ENCODE peak calls at places on chromosome 6, in nine cellular contexts. One of them, this sample, is unnamed.

GRCh38 chr6:166582258-166582657 is 4.2 kb downstream of the RAMACL start:
- DNase-seq in small intestine: no peak
- DNase-seq in brain microvascular endothelial cell: no peak
- DNase-seq in spleen: no peak
- DNase-seq in breast epithelium: no peak
- DNase-seq in endodermal cell: no peak
- DNase-seq in CD4-positive, alpha-beta T cell: no peak
- DNase-seq in right cardiac atrium: no peak
- DNase-seq in A549: no peak
- DNase-seq in this sample: no peak

GRCh38 chr6:167786859-167787675 is 39.6 kb upstream of the AFDN start:
- DNase-seq in A549: no peak
- DNase-seq in CD4-positive, alpha-beta T cell: no peak
- DNase-seq in breast epithelium: no peak
- DNase-seq in spleen: peak; percentile 42
- DNase-seq in brain microvascular endothelial cell: no peak
- DNase-seq in small intestine: peak; percentile 70
- DNase-seq in right cardiac atrium: no peak
- DNase-seq in endodermal cell: no peak
- DNase-seq in this sample: no peak

GRCh38 chr6:139124887-139125672 is 9.8 kb upstream of the HECA start:
- DNase-seq in brain microvascular endothelial cell: peak; percentile 62
- DNase-seq in right cardiac atrium: peak; percentile 84
- DNase-seq in small intestine: peak; percentile 93
- DNase-seq in endodermal cell: peak; percentile 71
- DNase-seq in CD4-positive, alpha-beta T cell: peak; percentile 71
- DNase-seq in breast epithelium: no peak
- DNase-seq in A549: peak; percentile 9
- DNase-seq in spleen: peak; percentile 90
- DNase-seq in this sample: no peak

GRCh38 chr6:106186714-106187113 is 100.6 kb downstream of the PRDM1 start:
- DNase-seq in A549: no peak
- DNase-seq in brain microvascular endothelial cell: no peak
- DNase-seq in small intestine: no peak
- DNase-seq in right cardiac atrium: no peak
- DNase-seq in spleen: no peak
- DNase-seq in CD4-positive, alpha-beta T cell: no peak
- DNase-seq in breast epithelium: no peak
- DNase-seq in endodermal cell: no peak
- DNase-seq in this sample: no peak

GRCh38 chr6:44388135-44388487 is 605 bp downstream of the CDC5L start:
- DNase-seq in right cardiac atrium: no peak
- DNase-seq in endodermal cell: no peak
- DNase-seq in brain microvascular endothelial cell: no peak
- DNase-seq in A549: no peak
- DNase-seq in spleen: no peak
- DNase-seq in CD4-positive, alpha-beta T cell: no peak
- DNase-seq in small intestine: peak; percentile 20
- DNase-seq in breast epithelium: no peak
- DNase-seq in this sample: no peak

GRCh38 chr6:72216222-72217106 is 330.1 kb downstream of the RIMS1 start:
- DNase-seq in brain microvascular endothelial cell: no peak
- DNase-seq in CD4-positive, alpha-beta T cell: no peak
- DNase-seq in small intestine: no peak
- DNase-seq in A549: no peak
- DNase-seq in spleen: no peak
- DNase-seq in right cardiac atrium: no peak
- DNase-seq in endodermal cell: no peak
- DNase-seq in breast epithelium: peak; percentile 57
- DNase-seq in this sample: no peak

GRCh38 chr6:35955970-35956369 is 35.1 kb upstream of the SRPK1 start:
- DNase-seq in CD4-positive, alpha-beta T cell: no peak
- DNase-seq in A549: no peak
- DNase-seq in spleen: no peak
- DNase-seq in breast epithelium: no peak
- DNase-seq in small intestine: peak; percentile 10
- DNase-seq in brain microvascular endothelial cell: no peak
- DNase-seq in right cardiac atrium: no peak
- DNase-seq in endodermal cell: no peak
- DNase-seq in this sample: no peak

GRCh38 chr6:71394001-71394432 is 105.4 kb downstream of the OGFRL1 start:
- DNase-seq in CD4-positive, alpha-beta T cell: no peak
- DNase-seq in brain microvascular endothelial cell: no peak
- DNase-seq in spleen: no peak
- DNase-seq in right cardiac atrium: no peak
- DNase-seq in breast epithelium: no peak
- DNase-seq in A549: no peak
- DNase-seq in small intestine: no peak
- DNase-seq in endodermal cell: no peak
- DNase-seq in this sample: no peak

DNA sequence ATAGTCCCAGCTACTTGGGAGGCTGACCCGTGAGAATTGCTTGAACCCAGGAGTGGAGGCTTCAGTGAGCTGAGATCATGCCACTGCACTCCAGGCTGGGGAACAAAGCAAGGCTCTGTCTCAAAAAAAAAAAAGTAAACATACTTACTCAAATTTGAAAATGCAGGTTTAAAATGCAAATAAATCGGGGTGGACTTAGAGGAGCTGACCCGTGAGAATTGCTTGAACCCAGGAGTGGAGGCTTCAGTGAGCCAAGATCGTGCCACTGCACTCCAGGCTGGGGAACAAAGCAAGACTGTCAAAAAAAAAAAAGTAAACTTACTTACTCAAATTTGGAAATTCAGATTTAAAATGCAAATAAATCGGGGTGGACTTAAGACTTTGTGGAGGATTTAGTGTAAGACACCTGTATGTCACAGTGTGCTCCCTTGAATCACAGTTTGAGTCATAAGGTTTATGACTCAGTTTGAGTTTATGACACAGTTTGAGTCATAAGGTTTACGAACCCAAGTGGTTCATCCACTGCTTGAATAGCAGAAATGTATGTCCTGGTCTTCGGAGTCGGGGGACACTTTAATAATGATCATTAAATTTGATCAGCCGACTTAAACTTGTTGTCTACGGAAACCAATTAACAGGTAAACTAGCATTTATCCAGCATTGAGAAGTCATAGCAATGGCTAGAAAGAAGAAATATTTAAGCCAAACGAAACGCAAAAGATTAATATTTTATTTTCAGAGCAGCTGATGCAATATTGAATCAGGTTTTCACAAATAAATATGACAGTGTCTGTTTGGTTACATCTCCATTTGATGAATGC is 6.8 kb upstream of the MRPS10 start:
- DNase-seq in spleen: no peak
- DNase-seq in brain microvascular endothelial cell: peak; percentile 78
- DNase-seq in CD4-positive, alpha-beta T cell: no peak
- DNase-seq in breast epithelium: no peak
- DNase-seq in right cardiac atrium: no peak
- DNase-seq in endodermal cell: no peak
- DNase-seq in small intestine: peak; percentile 93
- DNase-seq in A549: peak; percentile 56
- DNase-seq in this sample: no peak
- H3K27ac ChIP-seq in spleen: no peak overlapping the region
- H3K27ac ChIP-seq in brain microvascular endothelial cell: peak overlapping the region; percentile 92
- H3K27ac ChIP-seq in CD4-positive, alpha-beta T cell: no peak overlapping the region
- H3K27ac ChIP-seq in breast epithelium: no peak overlapping the region
- H3K27ac ChIP-seq in right cardiac atrium: no peak overlapping the region
- H3K27ac ChIP-seq in endodermal cell: no peak overlapping the region
- H3K27ac ChIP-seq in small intestine: no peak overlapping the region
- H3K27ac ChIP-seq in A549: peak overlapping the region; percentile 85
- H3K27ac ChIP-seq in this sample: no peak overlapping the region

GRCh38 chr6:37916675-37917074 is 97.1 kb downstream of the ZFAND3 start:
- DNase-seq in right cardiac atrium: no peak
- DNase-seq in A549: no peak
- DNase-seq in CD4-positive, alpha-beta T cell: no peak
- DNase-seq in brain microvascular endothelial cell: no peak
- DNase-seq in breast epithelium: no peak
- DNase-seq in spleen: no peak
- DNase-seq in small intestine: no peak
- DNase-seq in endodermal cell: no peak
- DNase-seq in this sample: no peak

GRCh38 chr6:37915463-37915862 is 95.9 kb downstream of the ZFAND3 start:
- DNase-seq in brain microvascular endothelial cell: no peak
- DNase-seq in right cardiac atrium: no peak
- DNase-seq in endodermal cell: no peak
- DNase-seq in small intestine: no peak
- DNase-seq in CD4-positive, alpha-beta T cell: no peak
- DNase-seq in breast epithelium: no peak
- DNase-seq in spleen: no peak
- DNase-seq in A549: no peak
- DNase-seq in this sample: no peak

GRCh38 chr6:37916149-37916548 is 96.6 kb downstream of the ZFAND3 start:
- DNase-seq in small intestine: no peak
- DNase-seq in endodermal cell: no peak
- DNase-seq in A549: no peak
- DNase-seq in brain microvascular endothelial cell: no peak
- DNase-seq in right cardiac atrium: no peak
- DNase-seq in CD4-positive, alpha-beta T cell: no peak
- DNase-seq in breast epithelium: no peak
- DNase-seq in spleen: no peak
- DNase-seq in this sample: no peak

GRCh38 chr6:37919417-37920157 is 100.1 kb downstream of the ZFAND3 start:
- DNase-seq in right cardiac atrium: no peak
- DNase-seq in endodermal cell: no peak
- DNase-seq in spleen: no peak
- DNase-seq in brain microvascular endothelial cell: peak; percentile 13
- DNase-seq in breast epithelium: no peak
- DNase-seq in small intestine: no peak
- DNase-seq in A549: no peak
- DNase-seq in CD4-positive, alpha-beta T cell: no peak
- DNase-seq in this sample: no peak

DNA sequence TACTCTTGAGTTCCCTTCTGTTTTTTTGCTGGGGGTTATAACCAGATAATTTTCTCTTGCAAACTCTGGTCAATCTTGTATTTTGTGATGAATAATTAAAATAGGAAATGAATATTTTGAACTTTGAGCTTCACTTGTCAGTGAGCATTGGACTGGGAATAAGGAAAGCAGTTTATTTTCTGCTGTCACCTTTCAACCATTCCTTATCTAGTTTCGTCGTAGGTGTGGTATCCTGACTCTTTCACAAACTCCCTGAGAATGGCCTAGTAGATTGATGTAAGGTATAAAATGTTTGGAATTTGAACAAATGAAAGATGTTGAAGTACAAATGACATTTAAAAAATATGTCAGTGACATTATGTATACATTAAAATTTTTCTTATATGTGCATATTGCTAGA is 98.0 kb downstream of the ZFAND3 start:
- DNase-seq in right cardiac atrium: no peak
- DNase-seq in breast epithelium: no peak
- DNase-seq in small intestine: peak; percentile 78
- DNase-seq in brain microvascular endothelial cell: no peak
- DNase-seq in CD4-positive, alpha-beta T cell: no peak
- DNase-seq in spleen: no peak
- DNase-seq in endodermal cell: no peak
- DNase-seq in A549: no peak
- DNase-seq in this sample: no peak
- H3K27ac ChIP-seq in right cardiac atrium: no peak overlapping the region
- H3K27ac ChIP-seq in breast epithelium: no peak overlapping the region
- H3K27ac ChIP-seq in small intestine: no peak overlapping the region
- H3K27ac ChIP-seq in brain microvascular endothelial cell: no peak overlapping the region
- H3K27ac ChIP-seq in CD4-positive, alpha-beta T cell: no peak overlapping the region
- H3K27ac ChIP-seq in spleen: no peak overlapping the region
- H3K27ac ChIP-seq in endodermal cell: no peak overlapping the region
- H3K27ac ChIP-seq in A549: no peak overlapping the region
- H3K27ac ChIP-seq in this sample: no peak overlapping the region

DNA sequence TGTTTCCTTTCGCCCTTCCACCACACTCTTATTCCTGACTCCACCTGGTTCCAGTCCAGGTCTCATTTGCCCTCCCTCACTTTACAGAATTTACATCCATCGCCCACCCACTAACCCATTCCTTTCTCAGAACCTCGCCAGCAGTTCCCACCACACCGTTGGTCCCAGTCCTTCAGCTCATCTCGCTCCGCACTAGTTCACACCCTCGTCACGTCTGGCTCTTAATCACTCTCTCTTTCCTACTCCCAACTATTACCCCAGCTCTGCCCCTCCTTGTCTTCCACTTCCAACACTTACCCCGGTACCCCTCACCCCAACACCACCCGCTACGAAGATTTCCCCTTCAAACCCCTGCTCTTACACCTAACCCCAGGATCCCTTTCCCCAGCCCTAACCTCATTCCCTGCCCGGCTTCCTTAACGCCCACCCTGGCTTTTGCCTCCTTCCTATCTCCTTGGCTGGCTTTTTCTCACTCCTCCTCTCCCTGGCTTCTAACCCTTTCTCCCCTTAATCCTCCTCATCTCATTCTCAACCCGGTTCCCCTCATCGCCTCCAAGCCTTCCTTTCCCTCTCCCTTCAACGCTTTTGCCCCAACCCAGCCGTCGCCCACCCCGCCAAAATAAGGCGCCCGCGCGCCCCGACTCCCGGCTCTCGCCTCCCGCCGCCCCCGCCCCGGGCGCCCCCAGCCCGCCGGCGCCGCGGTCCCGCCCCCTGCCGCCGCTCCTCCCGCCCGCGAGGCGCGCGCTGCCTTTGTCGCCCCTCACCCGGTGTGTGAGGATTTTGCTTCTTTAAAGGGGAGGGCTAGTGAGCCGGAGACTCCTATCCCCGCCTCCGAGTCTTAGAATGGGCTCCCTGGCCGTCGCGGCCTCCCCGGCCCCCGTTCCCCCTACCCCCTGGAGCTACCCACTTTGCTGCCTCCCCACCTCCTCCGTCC is 542 bp downstream of the USP49 start:
- DNase-seq in A549: no peak
- DNase-seq in brain microvascular endothelial cell: no peak
- DNase-seq in endodermal cell: peak; percentile 75
- DNase-seq in small intestine: peak; percentile 11
- DNase-seq in CD4-positive, alpha-beta T cell: no peak
- DNase-seq in right cardiac atrium: no peak
- DNase-seq in spleen: no peak
- DNase-seq in breast epithelium: no peak
- DNase-seq in this sample: no peak
- H3K27ac ChIP-seq in A549: peak overlapping the region; percentile 91
- H3K27ac ChIP-seq in brain microvascular endothelial cell: no peak overlapping the region
- H3K27ac ChIP-seq in endodermal cell: peak overlapping the region; percentile 98
- H3K27ac ChIP-seq in small intestine: peak overlapping the region; percentile 39
- H3K27ac ChIP-seq in CD4-positive, alpha-beta T cell: no peak overlapping the region
- H3K27ac ChIP-seq in right cardiac atrium: no peak overlapping the region
- H3K27ac ChIP-seq in spleen: peak overlapping the region; percentile 86
- H3K27ac ChIP-seq in breast epithelium: peak overlapping the region; percentile 83
- H3K27ac ChIP-seq in this sample: no peak overlapping the region

GRCh38 chr6:76840865-76841264 is 622.4 kb downstream of the HTR1B start:
- DNase-seq in right cardiac atrium: no peak
- DNase-seq in A549: no peak
- DNase-seq in endodermal cell: no peak
- DNase-seq in brain microvascular endothelial cell: no peak
- DNase-seq in breast epithelium: no peak
- DNase-seq in CD4-positive, alpha-beta T cell: no peak
- DNase-seq in spleen: no peak
- DNase-seq in small intestine: no peak
- DNase-seq in this sample: no peak

GRCh38 chr6:76837564-76837963 is 625.7 kb downstream of the HTR1B start:
- DNase-seq in small intestine: no peak
- DNase-seq in breast epithelium: no peak
- DNase-seq in spleen: no peak
- DNase-seq in right cardiac atrium: no peak
- DNase-seq in brain microvascular endothelial cell: no peak
- DNase-seq in A549: no peak
- DNase-seq in CD4-positive, alpha-beta T cell: no peak
- DNase-seq in endodermal cell: no peak
- DNase-seq in this sample: no peak

GRCh38 chr6:76839505-76839904 is 623.8 kb downstream of the HTR1B start:
- DNase-seq in breast epithelium: no peak
- DNase-seq in spleen: no peak
- DNase-seq in endodermal cell: no peak
- DNase-seq in small intestine: no peak
- DNase-seq in brain microvascular endothelial cell: no peak
- DNase-seq in right cardiac atrium: no peak
- DNase-seq in CD4-positive, alpha-beta T cell: no peak
- DNase-seq in A549: no peak
- DNase-seq in this sample: no peak

GRCh38 chr6:76840025-76840745 is 623.1 kb downstream of the HTR1B start:
- DNase-seq in breast epithelium: no peak
- DNase-seq in spleen: no peak
- DNase-seq in endodermal cell: no peak
- DNase-seq in small intestine: peak; percentile 65
- DNase-seq in right cardiac atrium: no peak
- DNase-seq in A549: no peak
- DNase-seq in brain microvascular endothelial cell: no peak
- DNase-seq in CD4-positive, alpha-beta T cell: no peak
- DNase-seq in this sample: no peak

GRCh38 chr6:76843376-76843775 is 619.9 kb downstream of the HTR1B start:
- DNase-seq in A549: no peak
- DNase-seq in endodermal cell: no peak
- DNase-seq in spleen: no peak
- DNase-seq in brain microvascular endothelial cell: no peak
- DNase-seq in CD4-positive, alpha-beta T cell: no peak
- DNase-seq in right cardiac atrium: no peak
- DNase-seq in breast epithelium: no peak
- DNase-seq in small intestine: no peak
- DNase-seq in this sample: no peak
- H3K27ac ChIP-seq in A549: no peak overlapping the region
- H3K27ac ChIP-seq in endodermal cell: no peak overlapping the region
- H3K27ac ChIP-seq in spleen: no peak overlapping the region
- H3K27ac ChIP-seq in brain microvascular endothelial cell: no peak overlapping the region
- H3K27ac ChIP-seq in CD4-positive, alpha-beta T cell: no peak overlapping the region
- H3K27ac ChIP-seq in right cardiac atrium: no peak overlapping the region
- H3K27ac ChIP-seq in breast epithelium: no peak overlapping the region
- H3K27ac ChIP-seq in small intestine: no peak overlapping the region
- H3K27ac ChIP-seq in this sample: no peak overlapping the region